ENCODE peak calls at places on chromosomes 2 and 18, in seven cellular contexts. N is OCI-M1; V is GM04503; E is gastrocnemius medialis; A is effector memory CD4-positive, alpha-beta T cell; W is RPMI8226; C is COR-L47. D is an unnamed sample.

GRCh38 chr2:120729410-120730052 is 6.1 kb upstream of the GLI2 start:
- DNase-seq in N (peak; percentile 33), V (no peak), E (no peak), A (no peak), W (no peak), C (no peak), D (no peak)

GRCh38 chr2:164479460-164479859 is 141.8 kb downstream of the GRB14 start:
- DNase-seq in N (peak; percentile 72), V (no peak), E (no peak), A (no peak), W (peak; percentile 32), C (peak; percentile 71), D (peak; percentile 22)

GRCh38 chr2:47041065-47041464 is 114.0 kb downstream of the STPG4 start:
- DNase-seq in N (no peak), V (no peak), E (peak; percentile 91), A (no peak), W (no peak), C (no peak), D (peak; percentile 33)

GRCh38 chr2:147968571-147968970 is 52.0 kb downstream of the ORC4 start:
- DNase-seq in N (no peak), V (no peak), E (no peak), A (no peak), W (no peak), C (no peak), D (no peak)

GRCh38 chr2:201985740-201986735 is 47.6 kb upstream of the FZD7 start:
- DNase-seq in N (no peak), V (no peak), E (no peak), A (no peak), W (no peak), C (no peak), D (no peak)

GRCh38 chr2:89763254-89763580 is 1071.7 kb downstream of the RPIA start:
- DNase-seq in N (no peak), V (no peak), E (no peak), A (no peak), W (peak; percentile 46), C (no peak), D (no peak)

GRCh38 chr2:239959059-239959971 is 65.8 kb downstream of the NDUFA10 start:
- DNase-seq in N (no peak), V (no peak), E (no peak), A (no peak), W (no peak), C (no peak), D (peak; percentile 71)

GRCh38 chr18:76805221-76805620 is 17.1 kb upstream of the ZNF236 start:
- DNase-seq in N (peak; percentile 28), V (no peak), E (no peak), A (no peak), W (peak; percentile 21), C (no peak), D (no peak)

GRCh38 chr2:80519699-80520291 is 215.2 kb upstream of the LRRTM1 start:
- DNase-seq in N (no peak), V (no peak), E (no peak), A (no peak), W (no peak), C (no peak), D (no peak)

GRCh38 chr2:126749537-126749936 is 93.6 kb downstream of the GYPC start:
- DNase-seq in N (peak; percentile 17), V (no peak), E (no peak), A (no peak), W (no peak), C (no peak), D (no peak)

GRCh38 chr2:62432407-62432806 is 73.6 kb downstream of the TMEM17 start:
- DNase-seq in N (no peak), V (no peak), E (no peak), A (no peak), W (no peak), C (no peak), D (no peak)

GRCh38 chr18:3995476-3996102 is 459.5 kb downstream of the DLGAP1 start:
- DNase-seq in N (peak; percentile 90), V (no peak), E (no peak), A (peak; percentile 25), W (peak; percentile 75), C (peak; percentile 65), D (no peak)

GRCh38 chr2:73939419-73939818 is 12.7 kb downstream of the DGUOK start:
- DNase-seq in N (peak; percentile 4), V (peak; percentile 31), E (no peak), A (no peak), W (peak; percentile 17), C (no peak), D (no peak)

GRCh38 chr2:33946198-33946597 is 347.1 kb upstream of the FAM98A start:
- DNase-seq in N (no peak), V (no peak), E (no peak), A (no peak), W (no peak), C (no peak), D (no peak)

GRCh38 chr2:217398860-217399259 is 539.0 kb upstream of the TNP1 start:
- DNase-seq in N (no peak), V (no peak), E (no peak), A (no peak), W (no peak), C (no peak), D (no peak)

GRCh38 chr18:59787998-59788875 is 91.0 kb upstream of the CCBE1 start:
- DNase-seq in N (peak; percentile 21), V (peak; percentile 50), E (no peak), A (no peak), W (no peak), C (no peak), D (no peak)

GRCh38 chr2:173354073-173354600 is 535 bp upstream of the CDCA7 start:
- DNase-seq in N (peak; percentile 84), V (no peak), E (no peak), A (no peak), W (peak; percentile 77), C (no peak), D (no peak)

GRCh38 chr2:240137596-240138274 is 1.6 kb upstream of the COPS9 start:
- DNase-seq in N (no peak), V (no peak), E (no peak), A (no peak), W (no peak), C (no peak), D (no peak)

GRCh38 chr2:147845608-147846002 is 776 bp downstream of the ACVR2A start:
- DNase-seq in N (no peak), V (no peak), E (no peak), A (no peak), W (no peak), C (no peak), D (no peak)

GRCh38 chr2:158034198-158034831 is 67.4 kb upstream of the UPP2 start:
- DNase-seq in N (peak; percentile 82), V (peak; percentile 26), E (no peak), A (no peak), W (peak; percentile 65), C (peak; percentile 61), D (peak; percentile 10)

GRCh38 chr2:10835052-10835970 is 22.7 kb upstream of the PDIA6 start:
- DNase-seq in N (peak; percentile 78), V (no peak), E (peak; percentile 10), A (peak; percentile 61), W (peak; percentile 86), C (peak; percentile 61), D (peak; percentile 48)

GRCh38 chr2:223001831-223002230 is 50.2 kb upstream of the KCNE4 start:
- DNase-seq in N (no peak), V (no peak), E (no peak), A (no peak), W (no peak), C (no peak), D (no peak)

GRCh38 chr18:50632895-50633515 is 73.1 kb downstream of the MAPK4 start:
- DNase-seq in N (no peak), V (no peak), E (no peak), A (no peak), W (no peak), C (no peak), D (no peak)

GRCh38 chr2:6053711-6054393 is 361.7 kb downstream of the SOX11 start:
- DNase-seq in N (no peak), V (no peak), E (no peak), A (no peak), W (no peak), C (no peak), D (no peak)

GRCh38 chr2:45153126-45153525 is 143.9 kb upstream of the SIX2 start:
- DNase-seq in N (no peak), V (no peak), E (no peak), A (no peak), W (no peak), C (no peak), D (no peak)

GRCh38 chr2:73986085-73986680 is 1.5 kb downstream of the TET3 start:
- DNase-seq in N (no peak), V (no peak), E (no peak), A (no peak), W (no peak), C (no peak), D (no peak)

GRCh38 chr2:239910404-239910803 is 114.7 kb downstream of the NDUFA10 start:
- DNase-seq in N (no peak), V (no peak), E (no peak), A (no peak), W (no peak), C (no peak), D (no peak)

GRCh38 chr2:14700753-14701152 is 68.2 kb downstream of the LRATD1 start:
- DNase-seq in N (no peak), V (no peak), E (no peak), A (no peak), W (no peak), C (no peak), D (no peak)

GRCh38 chr2:240792658-240793312 is 27.2 kb downstream of the KIF1A start:
- DNase-seq in N (no peak), V (no peak), E (no peak), A (no peak), W (no peak), C (no peak), D (no peak)

GRCh38 chr2:170396799-170397459 is 219.0 kb downstream of the MYO3B start:
- DNase-seq in N (peak; percentile 68), V (no peak), E (no peak), A (no peak), W (peak; percentile 8), C (peak; percentile 36), D (no peak)

GRCh38 chr2:27137322-27137935 is 1.8 kb downstream of the PRR30 start:
- DNase-seq in N (no peak), V (no peak), E (no peak), A (no peak), W (no peak), C (no peak), D (no peak)

GRCh38 chr2:213764849-213765248 is 480.6 kb downstream of the SPAG16 start:
- DNase-seq in N (no peak), V (no peak), E (no peak), A (no peak), W (no peak), C (no peak), D (no peak)

GRCh38 chr18:37334494-37335125 is 231.0 kb downstream of the CELF4 start:
- DNase-seq in N (no peak), V (peak; percentile 54), E (no peak), A (no peak), W (no peak), C (no peak), D (no peak)

GRCh38 chr2:187842978-187843847 is 289.0 kb upstream of the TFPI start:
- DNase-seq in N (peak; percentile 82), V (peak; percentile 15), E (no peak), A (no peak), W (peak; percentile 58), C (peak; percentile 55), D (no peak)

GRCh38 chr2:37590119-37590571 is 81.3 kb downstream of the CDC42EP3 start:
- DNase-seq in N (peak; percentile 14), V (peak; percentile 94), E (peak; percentile 80), A (no peak), W (no peak), C (no peak), D (no peak)

D was measured in anterior cingulate cortex.